ENCODE peak calls at places on chromosomes 2 and 18, in six cellular contexts. D is ovary, O is neural progenitor cell, N is AG04450, I is IMR-90, Z is stomach. S is an unnamed sample.
A peak's percentile ranks its signal among the peaks of the same experiment; 100 is the strongest.

GRCh38 chr18:79446931-79447330 is 51.2 kb downstream of the NFATC1 start:
- DNase-seq in D (no peak), O (no peak), N (no peak), I (no peak), Z (no peak), S (no peak)

GRCh38 chr2:9306910-9307309 is 100.3 kb downstream of the ASAP2 start:
- DNase-seq in D (no peak), O (no peak), N (no peak), I (no peak), Z (peak; percentile 75), S (peak; percentile 61)

GRCh38 chr2:175883586-175884194 is 118.4 kb downstream of the LNPK start:
- DNase-seq in D (no peak), O (no peak), N (no peak), I (no peak), Z (no peak), S (no peak)

GRCh38 chr2:225598426-225598825 is 198.9 kb downstream of the NYAP2 start:
- DNase-seq in D (no peak), O (no peak), N (no peak), I (no peak), Z (no peak), S (no peak)

GRCh38 chr18:57921708-57922107 is 118.6 kb upstream of the ATP8B1 start:
- DNase-seq in D (no peak), O (no peak), N (no peak), I (peak; percentile 60), Z (no peak), S (peak; percentile 28)

GRCh38 chr2:155690785-155691184 is 641.7 kb downstream of the NR4A2 start:
- DNase-seq in D (no peak), O (no peak), N (no peak), I (no peak), Z (no peak), S (no peak)

GRCh38 chr2:8352989-8353388 is 328.9 kb upstream of the ID2 start:
- DNase-seq in D (no peak), O (no peak), N (no peak), I (no peak), Z (no peak), S (no peak)

GRCh38 chr2:202096736-202097135 is 23.7 kb downstream of the KIAA2012 start:
- DNase-seq in D (no peak), O (no peak), N (peak; percentile 51), I (peak; percentile 88), Z (no peak), S (no peak)

GRCh38 chr18:58144671-58145285 is 100.8 kb downstream of the NEDD4L start:
- DNase-seq in D (no peak), O (no peak), N (no peak), I (no peak), Z (peak; percentile 80), S (no peak)

GRCh38 chr18:24400587-24400986 is 3.0 kb upstream of the OSBPL1A start:
- DNase-seq in D (no peak), O (no peak), N (no peak), I (no peak), Z (no peak), S (no peak)

GRCh38 chr2:42761554-42761953 is 2.4 kb downstream of the OXER1 start:
- DNase-seq in D (no peak), O (no peak), N (no peak), I (no peak), Z (no peak), S (no peak)

GRCh38 chr2:72367530-72368225 is 220.0 kb upstream of the CYP26B1 start:
- DNase-seq in D (no peak), O (peak; percentile 50), N (peak; percentile 67), I (peak; percentile 90), Z (peak; percentile 74), S (peak; percentile 97)

GRCh38 chr2:138632066-138632465 is 130.5 kb downstream of the SPOPL start:
- DNase-seq in D (no peak), O (no peak), N (no peak), I (peak; percentile 16), Z (no peak), S (peak; percentile 91)

GRCh38 chr2:41869542-41870256 is 178.1 kb upstream of the PKDCC start:
- DNase-seq in D (peak; percentile 92), O (peak; percentile 85), N (peak; percentile 30), I (peak; percentile 55), Z (peak; percentile 72), S (no peak)

GRCh38 chr2:150417278-150417677 is 70.2 kb downstream of the RND3 start:
- DNase-seq in D (no peak), O (no peak), N (no peak), I (no peak), Z (no peak), S (no peak)

GRCh38 chr2:20781656-20782265 is 41.1 kb downstream of the LDAH start:
- DNase-seq in D (no peak), O (peak; percentile 49), N (no peak), I (peak; percentile 7), Z (no peak), S (peak; percentile 20)

GRCh38 chr2:23900133-23900926 is 26.6 kb downstream of the ATAD2B start:
- DNase-seq in D (no peak), O (peak; percentile 5), N (no peak), I (peak; percentile 69), Z (no peak), S (peak; percentile 69)

GRCh38 chr2:122145805-122146204 is 390.4 kb downstream of the TSN start:
- DNase-seq in D (no peak), O (no peak), N (no peak), I (no peak), Z (no peak), S (no peak)

GRCh38 chr2:162086904-162087303 is 12.9 kb upstream of the DPP4 start:
- DNase-seq in D (no peak), O (no peak), N (no peak), I (no peak), Z (no peak), S (no peak)

GRCh38 chr2:235936493-235936892 is 231.7 kb downstream of the GBX2 start:
- DNase-seq in D (no peak), O (peak; percentile 43), N (no peak), I (no peak), Z (peak; percentile 2), S (no peak)

GRCh38 chr2:137437386-137437785 is 526.9 kb upstream of the HNMT start:
- DNase-seq in D (no peak), O (no peak), N (no peak), I (no peak), Z (no peak), S (peak; percentile 82)

GRCh38 chr2:119229716-119230115 is 6.1 kb downstream of the STEAP3 start:
- DNase-seq in D (no peak), O (no peak), N (no peak), I (no peak), Z (no peak), S (no peak)

GRCh38 chr2:175766880-175767279 is 235.2 kb downstream of the LNPK start:
- DNase-seq in D (no peak), O (no peak), N (no peak), I (peak; percentile 54), Z (no peak), S (peak; percentile 40)

GRCh38 chr2:23629417-23630110 is 244.6 kb downstream of the KLHL29 start:
- DNase-seq in D (no peak), O (no peak), N (no peak), I (no peak), Z (no peak), S (no peak)

GRCh38 chr2:55010149-55010591 is 40.1 kb downstream of the RTN4 start:
- DNase-seq in D (no peak), O (peak; percentile 20), N (no peak), I (peak; percentile 34), Z (peak; percentile 65), S (peak; percentile 47)

GRCh38 chr2:44061876-44062275 is 66.1 kb upstream of the LRPPRC start:
- DNase-seq in D (no peak), O (no peak), N (no peak), I (no peak), Z (no peak), S (no peak)

GRCh38 chr2:96359310-96359709 is 23.7 kb downstream of the NCAPH start:
- DNase-seq in D (no peak), O (no peak), N (no peak), I (no peak), Z (no peak), S (no peak)

GRCh38 chr2:105775809-105776559 is 31.3 kb downstream of the NCK2 start:
- DNase-seq in D (no peak), O (no peak), N (no peak), I (no peak), Z (no peak), S (no peak)

GRCh38 chr18:4224031-4224704 is 230.9 kb downstream of the DLGAP1 start:
- DNase-seq in D (no peak), O (no peak), N (no peak), I (no peak), Z (no peak), S (no peak)
- H3K27me3 ChIP-seq in D (no peaks in the 10 kb centered on the region), O (no peaks in the 10 kb centered on the region), N (no peaks in the 10 kb centered on the region), I (no peaks in the 10 kb centered on the region), Z (no peaks in the 10 kb centered on the region), S (no peaks in the 10 kb centered on the region)

GRCh38 chr2:31319391-31320175 is 85.6 kb downstream of the EHD3 start:
- DNase-seq in D (no peak), O (no peak), N (peak; percentile 85), I (peak; percentile 85), Z (no peak), S (peak; percentile 13)
- H3K27ac ChIP-seq in D (no peak overlapping the region), O (no peak overlapping the region), N (peak overlapping the region; percentile 96), I (peak overlapping the region; percentile 80), Z (no peak overlapping the region), S (no peak overlapping the region)

DNA sequence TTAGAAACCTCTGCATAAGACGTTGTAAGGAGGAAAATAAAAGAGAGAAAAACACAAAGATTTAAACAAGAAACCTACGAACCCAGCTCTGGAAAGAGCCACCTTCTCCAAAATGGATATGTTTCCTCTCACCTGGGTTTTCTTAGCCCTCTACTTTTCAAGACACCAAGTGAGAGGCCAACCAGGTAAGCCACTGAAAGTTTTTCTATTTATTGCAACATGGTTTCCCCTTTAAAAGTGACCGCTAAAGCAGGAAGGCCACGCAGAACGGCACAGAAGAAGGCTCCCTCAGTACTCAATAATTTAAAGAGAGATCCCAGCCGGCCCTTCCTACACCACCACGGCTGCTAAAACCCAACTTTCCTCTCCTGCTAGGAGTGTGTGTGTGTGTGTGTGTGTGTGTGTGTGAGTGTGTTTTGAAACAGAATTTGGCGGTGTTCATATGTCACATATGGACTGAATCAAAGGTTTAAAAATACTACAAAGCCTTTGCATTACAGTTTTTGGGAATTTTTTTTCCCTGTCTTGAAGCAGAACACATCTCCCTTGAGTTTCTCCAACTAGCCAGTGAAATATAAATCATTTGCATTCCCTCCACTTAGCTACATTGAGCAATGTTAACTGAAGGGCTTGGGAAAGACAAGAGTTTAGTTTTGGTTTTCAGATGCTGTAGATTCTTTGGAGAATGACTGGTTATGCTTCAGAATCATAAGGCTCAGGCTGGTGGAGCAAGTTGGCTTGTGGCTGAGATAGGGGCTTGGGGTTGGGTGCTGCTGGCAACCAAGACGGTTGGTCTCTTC is 1.1 kb downstream of the NRP2 start:
- DNase-seq in D (no peak), O (no peak), N (no peak), I (peak; percentile 79), Z (no peak), S (peak; percentile 49)
- H3K27me3 ChIP-seq in D (no peaks in the 10 kb centered on the region), O (peaks cover 59% of the 10 kb centered on the region), N (no peaks in the 10 kb centered on the region), I (no peaks in the 10 kb centered on the region), Z (peaks cover 47% of the 10 kb centered on the region), S (no peaks in the 10 kb centered on the region)

DNA sequence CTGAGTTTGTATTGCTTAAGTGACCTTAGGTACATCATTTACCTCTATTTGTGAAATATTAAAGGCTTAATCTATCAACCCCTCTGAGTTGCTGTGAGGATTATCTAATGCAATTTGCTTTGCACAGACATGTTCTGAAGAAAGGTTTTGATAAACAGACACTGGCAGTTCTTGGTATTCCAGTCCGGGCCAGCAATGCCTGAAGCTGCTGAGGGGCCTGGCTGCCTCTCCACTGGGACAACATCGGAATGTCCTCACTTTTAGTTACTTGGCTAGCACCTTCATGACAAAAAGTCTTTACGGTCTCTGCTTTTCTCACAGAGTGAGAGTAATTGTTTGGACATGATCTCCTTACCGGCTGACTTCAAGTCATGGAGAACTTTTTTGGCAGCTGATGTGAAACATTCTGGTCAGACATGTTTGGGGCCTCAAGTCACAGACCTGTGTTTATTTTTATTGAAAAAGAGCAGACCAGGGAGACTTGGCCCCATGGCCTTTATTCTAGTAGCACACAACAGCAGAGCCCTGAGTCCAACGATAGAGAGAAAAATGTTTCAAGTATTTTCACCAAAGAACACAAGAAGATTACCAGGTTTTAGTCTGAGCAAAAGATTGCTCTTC is 1112.3 kb upstream of the FANCL start:
- DNase-seq in D (no peak), O (no peak), N (no peak), I (no peak), Z (no peak), S (peak; percentile 12)
- H3K27ac ChIP-seq in D (no peak overlapping the region), O (no peak overlapping the region), N (no peak overlapping the region), I (no peak overlapping the region), Z (no peak overlapping the region), S (no peak overlapping the region)